ENCODE peak calls at places on chromosomes 11 and 22, in five cellular contexts. One of them, this sample, is unnamed.

GRCh38 chr22:27667121-27667843 is 134.3 kb downstream of the MN1 start:
- DNase-seq in stimulated activated CD4-positive, alpha-beta T cell treated with anti-CD3 and anti-CD28 coated beads, Interleukin-2, amount 100 ng/mL, for 48 hours: no peak
- DNase-seq in amniotic epithelial cell: peak
- DNase-seq in CD4-positive, CD25-positive, alpha-beta regulatory T cell: no peak
- DNase-seq in endothelial cell of umbilical vein: no peak
- DNase-seq in this sample: peak

GRCh38 chr11:117255966-117256365 is 23.5 kb downstream of the RNF214 start:
- DNase-seq in amniotic epithelial cell: no peak
- DNase-seq in endothelial cell of umbilical vein: no peak
- DNase-seq in stimulated activated CD4-positive, alpha-beta T cell treated with anti-CD3 and anti-CD28 coated beads, Interleukin-2, amount 100 ng/mL, for 48 hours: no peak
- DNase-seq in CD4-positive, CD25-positive, alpha-beta regulatory T cell: no peak
- DNase-seq in this sample: no peak

GRCh38 chr11:76410771-76411423 is 29.8 kb downstream of the GVQW3 start:
- DNase-seq in amniotic epithelial cell: peak
- DNase-seq in endothelial cell of umbilical vein: no peak
- DNase-seq in stimulated activated CD4-positive, alpha-beta T cell treated with anti-CD3 and anti-CD28 coated beads, Interleukin-2, amount 100 ng/mL, for 48 hours: no peak
- DNase-seq in CD4-positive, CD25-positive, alpha-beta regulatory T cell: no peak
- DNase-seq in this sample: no peak

GRCh38 chr11:121520243-121521144 is 67.7 kb upstream of the SORL1-AS1 start:
- DNase-seq in stimulated activated CD4-positive, alpha-beta T cell treated with anti-CD3 and anti-CD28 coated beads, Interleukin-2, amount 100 ng/mL, for 48 hours: no peak
- DNase-seq in endothelial cell of umbilical vein: no peak
- DNase-seq in amniotic epithelial cell: peak
- DNase-seq in CD4-positive, CD25-positive, alpha-beta regulatory T cell: no peak
- DNase-seq in this sample: peak

GRCh38 chr22:22813126-22814075 is 74.2 kb upstream of the IGLL5 start:
- DNase-seq in endothelial cell of umbilical vein: no peak
- DNase-seq in amniotic epithelial cell: no peak
- DNase-seq in CD4-positive, CD25-positive, alpha-beta regulatory T cell: no peak
- DNase-seq in stimulated activated CD4-positive, alpha-beta T cell treated with anti-CD3 and anti-CD28 coated beads, Interleukin-2, amount 100 ng/mL, for 48 hours: no peak
- DNase-seq in this sample: no peak

GRCh38 chr22:29310863-29311339 is 4.5 kb downstream of the GAS2L1 start:
- DNase-seq in amniotic epithelial cell: peak
- DNase-seq in CD4-positive, CD25-positive, alpha-beta regulatory T cell: no peak
- DNase-seq in endothelial cell of umbilical vein: peak
- DNase-seq in stimulated activated CD4-positive, alpha-beta T cell treated with anti-CD3 and anti-CD28 coated beads, Interleukin-2, amount 100 ng/mL, for 48 hours: peak
- DNase-seq in this sample: peak

GRCh38 chr11:72741429-72741833 is 10.8 kb downstream of the ARAP1 start:
- DNase-seq in amniotic epithelial cell: no peak
- DNase-seq in CD4-positive, CD25-positive, alpha-beta regulatory T cell: no peak
- DNase-seq in stimulated activated CD4-positive, alpha-beta T cell treated with anti-CD3 and anti-CD28 coated beads, Interleukin-2, amount 100 ng/mL, for 48 hours: no peak
- DNase-seq in endothelial cell of umbilical vein: no peak
- DNase-seq in this sample: no peak

GRCh38 chr22:37284807-37285355 is 2.6 kb downstream of the CYTH4 start:
- DNase-seq in amniotic epithelial cell: no peak
- DNase-seq in stimulated activated CD4-positive, alpha-beta T cell treated with anti-CD3 and anti-CD28 coated beads, Interleukin-2, amount 100 ng/mL, for 48 hours: no peak
- DNase-seq in CD4-positive, CD25-positive, alpha-beta regulatory T cell: peak
- DNase-seq in endothelial cell of umbilical vein: no peak
- DNase-seq in this sample: no peak

GRCh38 chr22:49828599-49828965 is 909 bp upstream of the BRD1 start:
- DNase-seq in endothelial cell of umbilical vein: no peak
- DNase-seq in CD4-positive, CD25-positive, alpha-beta regulatory T cell: no peak
- DNase-seq in stimulated activated CD4-positive, alpha-beta T cell treated with anti-CD3 and anti-CD28 coated beads, Interleukin-2, amount 100 ng/mL, for 48 hours: no peak
- DNase-seq in amniotic epithelial cell: no peak
- DNase-seq in this sample: no peak

GRCh38 chr22:29917052-29917902 is 34.3 kb downstream of the MTMR3 start:
- DNase-seq in CD4-positive, CD25-positive, alpha-beta regulatory T cell: no peak
- DNase-seq in amniotic epithelial cell: peak
- DNase-seq in stimulated activated CD4-positive, alpha-beta T cell treated with anti-CD3 and anti-CD28 coated beads, Interleukin-2, amount 100 ng/mL, for 48 hours: no peak
- DNase-seq in endothelial cell of umbilical vein: no peak
- DNase-seq in this sample: peak

GRCh38 chr11:117204283-117205080 is 5.3 kb downstream of the TAGLN start:
- DNase-seq in CD4-positive, CD25-positive, alpha-beta regulatory T cell: no peak
- DNase-seq in amniotic epithelial cell: no peak
- DNase-seq in endothelial cell of umbilical vein: no peak
- DNase-seq in stimulated activated CD4-positive, alpha-beta T cell treated with anti-CD3 and anti-CD28 coated beads, Interleukin-2, amount 100 ng/mL, for 48 hours: no peak
- DNase-seq in this sample: no peak

GRCh38 chr22:43260818-43261217 is 73.9 kb upstream of the TTLL12 start:
- DNase-seq in stimulated activated CD4-positive, alpha-beta T cell treated with anti-CD3 and anti-CD28 coated beads, Interleukin-2, amount 100 ng/mL, for 48 hours: no peak
- DNase-seq in CD4-positive, CD25-positive, alpha-beta regulatory T cell: no peak
- DNase-seq in endothelial cell of umbilical vein: no peak
- DNase-seq in amniotic epithelial cell: no peak
- DNase-seq in this sample: peak

GRCh38 chr11:63564785-63565350 is 1.7 kb upstream of the PLAAT2 start:
- DNase-seq in amniotic epithelial cell: no peak
- DNase-seq in endothelial cell of umbilical vein: no peak
- DNase-seq in CD4-positive, CD25-positive, alpha-beta regulatory T cell: no peak
- DNase-seq in stimulated activated CD4-positive, alpha-beta T cell treated with anti-CD3 and anti-CD28 coated beads, Interleukin-2, amount 100 ng/mL, for 48 hours: no peak
- DNase-seq in this sample: no peak

GRCh38 chr11:985435-985834 is 51.1 kb downstream of the MUC6 start:
- DNase-seq in CD4-positive, CD25-positive, alpha-beta regulatory T cell: no peak
- DNase-seq in stimulated activated CD4-positive, alpha-beta T cell treated with anti-CD3 and anti-CD28 coated beads, Interleukin-2, amount 100 ng/mL, for 48 hours: no peak
- DNase-seq in endothelial cell of umbilical vein: no peak
- DNase-seq in amniotic epithelial cell: no peak
- DNase-seq in this sample: no peak